ENCODE peak calls at places on chromosomes 12 and 14, in eight cellular contexts. One of them, this sample, is unnamed.

GRCh38 chr14:30770376-30770775 is 104.0 kb upstream of the COCH start:
- DNase-seq in EL: no peak
- DNase-seq in cerebellar nuclear complex: no peak
- DNase-seq in activated naive CD8-positive, alpha-beta T cell treated with anti-CD3 and anti-CD28 coated beads, Interleukin-2, amount 50 U/mL, for 24 hours: no peak
- DNase-seq in NCI-H69: no peak
- DNase-seq in neural crest cell: no peak
- DNase-seq in NCI-H1694 treated with DMSO at 0.1 percent for 48 hours: no peak
- DNase-seq in transverse colon: no peak
- DNase-seq in this sample: no peak

GRCh38 chr12:228846-229200 is 14.9 kb upstream of the SLC6A12 start:
- DNase-seq in EL: no peak
- DNase-seq in cerebellar nuclear complex: no peak
- DNase-seq in activated naive CD8-positive, alpha-beta T cell treated with anti-CD3 and anti-CD28 coated beads, Interleukin-2, amount 50 U/mL, for 24 hours: no peak
- DNase-seq in NCI-H69: no peak
- DNase-seq in neural crest cell: no peak
- DNase-seq in NCI-H1694 treated with DMSO at 0.1 percent for 48 hours: no peak
- DNase-seq in transverse colon: no peak
- DNase-seq in this sample: no peak

GRCh38 chr14:76117789-76118188 is 33.9 kb upstream of the GPATCH2L start:
- DNase-seq in EL: no peak
- DNase-seq in cerebellar nuclear complex: no peak
- DNase-seq in activated naive CD8-positive, alpha-beta T cell treated with anti-CD3 and anti-CD28 coated beads, Interleukin-2, amount 50 U/mL, for 24 hours: no peak
- DNase-seq in NCI-H69: peak; percentile 99
- DNase-seq in neural crest cell: no peak
- DNase-seq in NCI-H1694 treated with DMSO at 0.1 percent for 48 hours: peak; percentile 97
- DNase-seq in transverse colon: no peak
- DNase-seq in this sample: no peak

GRCh38 chr12:58105225-58106119 is 164.1 kb downstream of the ATP23 start:
- DNase-seq in EL: no peak
- DNase-seq in cerebellar nuclear complex: no peak
- DNase-seq in activated naive CD8-positive, alpha-beta T cell treated with anti-CD3 and anti-CD28 coated beads, Interleukin-2, amount 50 U/mL, for 24 hours: no peak
- DNase-seq in NCI-H69: peak; percentile 22
- DNase-seq in neural crest cell: no peak
- DNase-seq in NCI-H1694 treated with DMSO at 0.1 percent for 48 hours: no peak
- DNase-seq in transverse colon: no peak
- DNase-seq in this sample: no peak

GRCh38 chr14:70027785-70028428 is 148.7 kb downstream of the SMOC1 start:
- DNase-seq in EL: peak; percentile 50
- DNase-seq in cerebellar nuclear complex: no peak
- DNase-seq in activated naive CD8-positive, alpha-beta T cell treated with anti-CD3 and anti-CD28 coated beads, Interleukin-2, amount 50 U/mL, for 24 hours: peak; percentile 79
- DNase-seq in NCI-H69: peak; percentile 71
- DNase-seq in neural crest cell: peak; percentile 95
- DNase-seq in NCI-H1694 treated with DMSO at 0.1 percent for 48 hours: peak; percentile 70
- DNase-seq in transverse colon: peak; percentile 71
- DNase-seq in this sample: peak; percentile 87

GRCh38 chr14:86124328-86124727 is 594.4 kb downstream of the FLRT2 start:
- DNase-seq in EL: no peak
- DNase-seq in cerebellar nuclear complex: no peak
- DNase-seq in activated naive CD8-positive, alpha-beta T cell treated with anti-CD3 and anti-CD28 coated beads, Interleukin-2, amount 50 U/mL, for 24 hours: no peak
- DNase-seq in NCI-H69: no peak
- DNase-seq in neural crest cell: no peak
- DNase-seq in NCI-H1694 treated with DMSO at 0.1 percent for 48 hours: no peak
- DNase-seq in transverse colon: no peak
- DNase-seq in this sample: no peak

GRCh38 chr12:62113366-62114011 is 146.7 kb upstream of the USP15 start:
- DNase-seq in EL: no peak
- DNase-seq in cerebellar nuclear complex: no peak
- DNase-seq in activated naive CD8-positive, alpha-beta T cell treated with anti-CD3 and anti-CD28 coated beads, Interleukin-2, amount 50 U/mL, for 24 hours: no peak
- DNase-seq in NCI-H69: no peak
- DNase-seq in neural crest cell: no peak
- DNase-seq in NCI-H1694 treated with DMSO at 0.1 percent for 48 hours: no peak
- DNase-seq in transverse colon: no peak
- DNase-seq in this sample: no peak

GRCh38 chr12:124195226-124195938 is 99.5 kb upstream of the RFLNA start:
- DNase-seq in EL: no peak
- DNase-seq in cerebellar nuclear complex: no peak
- DNase-seq in activated naive CD8-positive, alpha-beta T cell treated with anti-CD3 and anti-CD28 coated beads, Interleukin-2, amount 50 U/mL, for 24 hours: no peak
- DNase-seq in NCI-H69: no peak
- DNase-seq in neural crest cell: no peak
- DNase-seq in NCI-H1694 treated with DMSO at 0.1 percent for 48 hours: no peak
- DNase-seq in transverse colon: no peak
- DNase-seq in this sample: no peak

GRCh38 chr14:102029956-102030355 is 56.9 kb downstream of the HSP90AA1 start:
- DNase-seq in EL: no peak
- DNase-seq in cerebellar nuclear complex: no peak
- DNase-seq in activated naive CD8-positive, alpha-beta T cell treated with anti-CD3 and anti-CD28 coated beads, Interleukin-2, amount 50 U/mL, for 24 hours: no peak
- DNase-seq in NCI-H69: peak; percentile 71
- DNase-seq in neural crest cell: no peak
- DNase-seq in NCI-H1694 treated with DMSO at 0.1 percent for 48 hours: peak; percentile 48
- DNase-seq in transverse colon: no peak
- DNase-seq in this sample: no peak

GRCh38 chr14:50669441-50669986 is 1.4 kb upstream of the SAV1 start:
- DNase-seq in EL: no peak
- DNase-seq in cerebellar nuclear complex: no peak
- DNase-seq in activated naive CD8-positive, alpha-beta T cell treated with anti-CD3 and anti-CD28 coated beads, Interleukin-2, amount 50 U/mL, for 24 hours: no peak
- DNase-seq in NCI-H69: peak; percentile 55
- DNase-seq in neural crest cell: no peak
- DNase-seq in NCI-H1694 treated with DMSO at 0.1 percent for 48 hours: no peak
- DNase-seq in transverse colon: no peak
- DNase-seq in this sample: no peak

GRCh38 chr12:132191715-132192553 is 47.7 kb downstream of the NOC4L start:
- DNase-seq in EL: no peak
- DNase-seq in cerebellar nuclear complex: no peak
- DNase-seq in activated naive CD8-positive, alpha-beta T cell treated with anti-CD3 and anti-CD28 coated beads, Interleukin-2, amount 50 U/mL, for 24 hours: no peak
- DNase-seq in NCI-H69: no peak
- DNase-seq in neural crest cell: no peak
- DNase-seq in NCI-H1694 treated with DMSO at 0.1 percent for 48 hours: no peak
- DNase-seq in transverse colon: no peak
- DNase-seq in this sample: no peak

GRCh38 chr14:61296707-61297502 is 15.8 kb upstream of the TMEM30B start:
- DNase-seq in EL: peak; percentile 39
- DNase-seq in cerebellar nuclear complex: no peak
- DNase-seq in activated naive CD8-positive, alpha-beta T cell treated with anti-CD3 and anti-CD28 coated beads, Interleukin-2, amount 50 U/mL, for 24 hours: no peak
- DNase-seq in NCI-H69: peak; percentile 72
- DNase-seq in neural crest cell: no peak
- DNase-seq in NCI-H1694 treated with DMSO at 0.1 percent for 48 hours: peak; percentile 54
- DNase-seq in transverse colon: no peak
- DNase-seq in this sample: peak; percentile 25

GRCh38 chr12:48956279-48957140 is 777 bp downstream of the ARF3 start:
- DNase-seq in EL: peak; percentile 98
- DNase-seq in cerebellar nuclear complex: peak; percentile 26
- DNase-seq in activated naive CD8-positive, alpha-beta T cell treated with anti-CD3 and anti-CD28 coated beads, Interleukin-2, amount 50 U/mL, for 24 hours: no peak
- DNase-seq in NCI-H69: peak; percentile 98
- DNase-seq in neural crest cell: peak; percentile 70
- DNase-seq in NCI-H1694 treated with DMSO at 0.1 percent for 48 hours: peak; percentile 34
- DNase-seq in transverse colon: peak; percentile 84
- DNase-seq in this sample: peak; percentile 76

GRCh38 chr12:103198499-103198898 is 241.0 kb downstream of the ASCL1 start:
- DNase-seq in EL: no peak
- DNase-seq in cerebellar nuclear complex: no peak
- DNase-seq in activated naive CD8-positive, alpha-beta T cell treated with anti-CD3 and anti-CD28 coated beads, Interleukin-2, amount 50 U/mL, for 24 hours: no peak
- DNase-seq in NCI-H69: no peak
- DNase-seq in neural crest cell: no peak
- DNase-seq in NCI-H1694 treated with DMSO at 0.1 percent for 48 hours: no peak
- DNase-seq in transverse colon: no peak
- DNase-seq in this sample: no peak

GRCh38 chr12:88552672-88553079 is 27.6 kb downstream of the KITLG start:
- DNase-seq in EL: peak; percentile 74
- DNase-seq in cerebellar nuclear complex: no peak
- DNase-seq in activated naive CD8-positive, alpha-beta T cell treated with anti-CD3 and anti-CD28 coated beads, Interleukin-2, amount 50 U/mL, for 24 hours: no peak
- DNase-seq in NCI-H69: no peak
- DNase-seq in neural crest cell: no peak
- DNase-seq in NCI-H1694 treated with DMSO at 0.1 percent for 48 hours: no peak
- DNase-seq in transverse colon: no peak
- DNase-seq in this sample: no peak

GRCh38 chr12:8078400-8078799 is 3.7 kb upstream of the NECAP1 start:
- DNase-seq in EL: peak; percentile 68
- DNase-seq in cerebellar nuclear complex: no peak
- DNase-seq in activated naive CD8-positive, alpha-beta T cell treated with anti-CD3 and anti-CD28 coated beads, Interleukin-2, amount 50 U/mL, for 24 hours: peak; percentile 56
- DNase-seq in NCI-H69: peak; percentile 61
- DNase-seq in neural crest cell: no peak
- DNase-seq in NCI-H1694 treated with DMSO at 0.1 percent for 48 hours: peak; percentile 35
- DNase-seq in transverse colon: peak; percentile 22
- DNase-seq in this sample: peak; percentile 58

GRCh38 chr14:73216035-73216434 is 21.3 kb upstream of the PAPLN start:
- DNase-seq in EL: no peak
- DNase-seq in cerebellar nuclear complex: no peak
- DNase-seq in activated naive CD8-positive, alpha-beta T cell treated with anti-CD3 and anti-CD28 coated beads, Interleukin-2, amount 50 U/mL, for 24 hours: no peak
- DNase-seq in NCI-H69: no peak
- DNase-seq in neural crest cell: no peak
- DNase-seq in NCI-H1694 treated with DMSO at 0.1 percent for 48 hours: no peak
- DNase-seq in transverse colon: no peak
- DNase-seq in this sample: no peak

GRCh38 chr14:103108749-103109207 is 14.3 kb downstream of the EXOC3L4 start:
- DNase-seq in EL: peak; percentile 79
- DNase-seq in cerebellar nuclear complex: no peak
- DNase-seq in activated naive CD8-positive, alpha-beta T cell treated with anti-CD3 and anti-CD28 coated beads, Interleukin-2, amount 50 U/mL, for 24 hours: peak; percentile 60
- DNase-seq in NCI-H69: peak; percentile 29
- DNase-seq in neural crest cell: no peak
- DNase-seq in NCI-H1694 treated with DMSO at 0.1 percent for 48 hours: peak; percentile 63
- DNase-seq in transverse colon: peak; percentile 66
- DNase-seq in this sample: no peak

GRCh38 chr12:105659355-105660075 is 329.0 kb downstream of the C12orf75 start:
- DNase-seq in EL: no peak
- DNase-seq in cerebellar nuclear complex: no peak
- DNase-seq in activated naive CD8-positive, alpha-beta T cell treated with anti-CD3 and anti-CD28 coated beads, Interleukin-2, amount 50 U/mL, for 24 hours: no peak
- DNase-seq in NCI-H69: peak; percentile 18
- DNase-seq in neural crest cell: no peak
- DNase-seq in NCI-H1694 treated with DMSO at 0.1 percent for 48 hours: no peak
- DNase-seq in transverse colon: no peak
- DNase-seq in this sample: no peak

GRCh38 chr14:103905861-103906456 is 22.3 kb upstream of the TDRD9 start:
- DNase-seq in EL: no peak
- DNase-seq in cerebellar nuclear complex: no peak
- DNase-seq in activated naive CD8-positive, alpha-beta T cell treated with anti-CD3 and anti-CD28 coated beads, Interleukin-2, amount 50 U/mL, for 24 hours: peak; percentile 29
- DNase-seq in NCI-H69: peak; percentile 59
- DNase-seq in neural crest cell: no peak
- DNase-seq in NCI-H1694 treated with DMSO at 0.1 percent for 48 hours: no peak
- DNase-seq in transverse colon: no peak
- DNase-seq in this sample: no peak

GRCh38 chr12:3962661-3963483 is 89.7 kb upstream of the PARP11 start:
- DNase-seq in EL: no peak
- DNase-seq in cerebellar nuclear complex: no peak
- DNase-seq in activated naive CD8-positive, alpha-beta T cell treated with anti-CD3 and anti-CD28 coated beads, Interleukin-2, amount 50 U/mL, for 24 hours: peak; percentile 49
- DNase-seq in NCI-H69: no peak
- DNase-seq in neural crest cell: no peak
- DNase-seq in NCI-H1694 treated with DMSO at 0.1 percent for 48 hours: no peak
- DNase-seq in transverse colon: no peak
- DNase-seq in this sample: no peak

GRCh38 chr14:61034416-61035100 is 53.5 kb downstream of the SLC38A6 start:
- DNase-seq in EL: no peak
- DNase-seq in cerebellar nuclear complex: no peak
- DNase-seq in activated naive CD8-positive, alpha-beta T cell treated with anti-CD3 and anti-CD28 coated beads, Interleukin-2, amount 50 U/mL, for 24 hours: no peak
- DNase-seq in NCI-H69: peak; percentile 89
- DNase-seq in neural crest cell: no peak
- DNase-seq in NCI-H1694 treated with DMSO at 0.1 percent for 48 hours: no peak
- DNase-seq in transverse colon: peak; percentile 15
- DNase-seq in this sample: peak; percentile 40

GRCh38 chr12:20395791-20396550 is 27.6 kb downstream of the PDE3A start:
- DNase-seq in EL: no peak
- DNase-seq in cerebellar nuclear complex: no peak
- DNase-seq in activated naive CD8-positive, alpha-beta T cell treated with anti-CD3 and anti-CD28 coated beads, Interleukin-2, amount 50 U/mL, for 24 hours: no peak
- DNase-seq in NCI-H69: no peak
- DNase-seq in neural crest cell: no peak
- DNase-seq in NCI-H1694 treated with DMSO at 0.1 percent for 48 hours: no peak
- DNase-seq in transverse colon: no peak
- DNase-seq in this sample: no peak

GRCh38 chr14:89598548-89599186 is 181.6 kb upstream of the FOXN3 start:
- DNase-seq in EL: no peak
- DNase-seq in cerebellar nuclear complex: no peak
- DNase-seq in activated naive CD8-positive, alpha-beta T cell treated with anti-CD3 and anti-CD28 coated beads, Interleukin-2, amount 50 U/mL, for 24 hours: no peak
- DNase-seq in NCI-H69: peak; percentile 15
- DNase-seq in neural crest cell: no peak
- DNase-seq in NCI-H1694 treated with DMSO at 0.1 percent for 48 hours: peak; percentile 21
- DNase-seq in transverse colon: no peak
- DNase-seq in this sample: no peak

GRCh38 chr12:117031843-117032592 is 67.2 kb downstream of the TESC start:
- DNase-seq in EL: no peak
- DNase-seq in cerebellar nuclear complex: no peak
- DNase-seq in activated naive CD8-positive, alpha-beta T cell treated with anti-CD3 and anti-CD28 coated beads, Interleukin-2, amount 50 U/mL, for 24 hours: no peak
- DNase-seq in NCI-H69: no peak
- DNase-seq in neural crest cell: no peak
- DNase-seq in NCI-H1694 treated with DMSO at 0.1 percent for 48 hours: no peak
- DNase-seq in transverse colon: no peak
- DNase-seq in this sample: no peak

GRCh38 chr12:69324797-69325466 is 23.2 kb upstream of the LYZ start:
- DNase-seq in EL: no peak
- DNase-seq in cerebellar nuclear complex: no peak
- DNase-seq in activated naive CD8-positive, alpha-beta T cell treated with anti-CD3 and anti-CD28 coated beads, Interleukin-2, amount 50 U/mL, for 24 hours: no peak
- DNase-seq in NCI-H69: no peak
- DNase-seq in neural crest cell: no peak
- DNase-seq in NCI-H1694 treated with DMSO at 0.1 percent for 48 hours: no peak
- DNase-seq in transverse colon: no peak
- DNase-seq in this sample: no peak

GRCh38 chr12:93624595-93625294 is 52.3 kb downstream of the SOCS2 start:
- DNase-seq in EL: peak; percentile 96
- DNase-seq in cerebellar nuclear complex: no peak
- DNase-seq in activated naive CD8-positive, alpha-beta T cell treated with anti-CD3 and anti-CD28 coated beads, Interleukin-2, amount 50 U/mL, for 24 hours: no peak
- DNase-seq in NCI-H69: no peak
- DNase-seq in neural crest cell: no peak
- DNase-seq in NCI-H1694 treated with DMSO at 0.1 percent for 48 hours: no peak
- DNase-seq in transverse colon: no peak
- DNase-seq in this sample: no peak

GRCh38 chr14:75566321-75566720 is 12.1 kb upstream of the FLVCR2 start:
- DNase-seq in EL: no peak
- DNase-seq in cerebellar nuclear complex: no peak
- DNase-seq in activated naive CD8-positive, alpha-beta T cell treated with anti-CD3 and anti-CD28 coated beads, Interleukin-2, amount 50 U/mL, for 24 hours: peak; percentile 77
- DNase-seq in NCI-H69: no peak
- DNase-seq in neural crest cell: no peak
- DNase-seq in NCI-H1694 treated with DMSO at 0.1 percent for 48 hours: no peak
- DNase-seq in transverse colon: no peak
- DNase-seq in this sample: no peak

GRCh38 chr12:47361389-47362031 is 281.8 kb upstream of the AMIGO2 start:
- DNase-seq in EL: peak; percentile 7
- DNase-seq in cerebellar nuclear complex: no peak
- DNase-seq in activated naive CD8-positive, alpha-beta T cell treated with anti-CD3 and anti-CD28 coated beads, Interleukin-2, amount 50 U/mL, for 24 hours: peak; percentile 67
- DNase-seq in NCI-H69: peak; percentile 16
- DNase-seq in neural crest cell: no peak
- DNase-seq in NCI-H1694 treated with DMSO at 0.1 percent for 48 hours: no peak
- DNase-seq in transverse colon: peak; percentile 40
- DNase-seq in this sample: no peak

GRCh38 chr12:45299132-45299692 is 83.3 kb downstream of the ANO6 start:
- DNase-seq in EL: peak; percentile 63
- DNase-seq in cerebellar nuclear complex: no peak
- DNase-seq in activated naive CD8-positive, alpha-beta T cell treated with anti-CD3 and anti-CD28 coated beads, Interleukin-2, amount 50 U/mL, for 24 hours: no peak
- DNase-seq in NCI-H69: peak; percentile 55
- DNase-seq in neural crest cell: no peak
- DNase-seq in NCI-H1694 treated with DMSO at 0.1 percent for 48 hours: no peak
- DNase-seq in transverse colon: no peak
- DNase-seq in this sample: no peak

GRCh38 chr12:120365675-120366340 is 3.2 kb downstream of the MSI1 start:
- DNase-seq in EL: no peak
- DNase-seq in cerebellar nuclear complex: no peak
- DNase-seq in activated naive CD8-positive, alpha-beta T cell treated with anti-CD3 and anti-CD28 coated beads, Interleukin-2, amount 50 U/mL, for 24 hours: no peak
- DNase-seq in NCI-H69: peak; percentile 30
- DNase-seq in neural crest cell: no peak
- DNase-seq in NCI-H1694 treated with DMSO at 0.1 percent for 48 hours: no peak
- DNase-seq in transverse colon: peak; percentile 76
- DNase-seq in this sample: no peak

GRCh38 chr12:54749191-54749818 is 101.1 kb upstream of the DCD start:
- DNase-seq in EL: peak; percentile 43
- DNase-seq in cerebellar nuclear complex: no peak
- DNase-seq in activated naive CD8-positive, alpha-beta T cell treated with anti-CD3 and anti-CD28 coated beads, Interleukin-2, amount 50 U/mL, for 24 hours: peak; percentile 29
- DNase-seq in NCI-H69: peak; percentile 66
- DNase-seq in neural crest cell: peak; percentile 21
- DNase-seq in NCI-H1694 treated with DMSO at 0.1 percent for 48 hours: peak; percentile 59
- DNase-seq in transverse colon: no peak
- DNase-seq in this sample: peak; percentile 59

GRCh38 chr12:51527872-51528271 is 63.2 kb upstream of the SCN8A start:
- DNase-seq in EL: no peak
- DNase-seq in cerebellar nuclear complex: no peak
- DNase-seq in activated naive CD8-positive, alpha-beta T cell treated with anti-CD3 and anti-CD28 coated beads, Interleukin-2, amount 50 U/mL, for 24 hours: no peak
- DNase-seq in NCI-H69: no peak
- DNase-seq in neural crest cell: no peak
- DNase-seq in NCI-H1694 treated with DMSO at 0.1 percent for 48 hours: no peak
- DNase-seq in transverse colon: no peak
- DNase-seq in this sample: no peak

GRCh38 chr12:47813491-47814196 is 6.1 kb downstream of the HDAC7 start:
- DNase-seq in EL: peak; percentile 66
- DNase-seq in cerebellar nuclear complex: no peak
- DNase-seq in activated naive CD8-positive, alpha-beta T cell treated with anti-CD3 and anti-CD28 coated beads, Interleukin-2, amount 50 U/mL, for 24 hours: peak; percentile 41
- DNase-seq in NCI-H69: no peak
- DNase-seq in neural crest cell: no peak
- DNase-seq in NCI-H1694 treated with DMSO at 0.1 percent for 48 hours: no peak
- DNase-seq in transverse colon: peak; percentile 49
- DNase-seq in this sample: no peak